ENCODE peak calls at places on chromosomes 1 and 21, in six cellular contexts. X, O, S, B, M and P are unnamed samples.

GRCh38 chr1:226829105-226829504 is 41.3 kb upstream of the PSEN2 start:
- DNase-seq in X (no peak), B (no peak), S (no peak), O (peak), M (no peak), P (no peak)

GRCh38 chr1:158649052-158649451 is 37.5 kb downstream of the SPTA1 start:
- DNase-seq in M (no peak), X (no peak), S (no peak), B (no peak), O (no peak), P (no peak)

GRCh38 chr1:112625696-112626095 is 6.1 kb downstream of the CAPZA1 start:
- DNase-seq in M (peak), S (no peak), O (no peak), X (no peak), B (no peak), P (no peak)

GRCh38 chr1:237730826-237731350 is 159.8 kb downstream of the ZP4 start:
- DNase-seq in M (no peak), S (no peak), X (no peak), O (no peak), B (no peak), P (no peak)

GRCh38 chr1:9437931-9438330 is 101.3 kb upstream of the SLC25A33 start:
- DNase-seq in M (peak), X (no peak), B (peak), O (no peak), S (peak), P (no peak)

GRCh38 chr1:38735651-38736161 is 123.9 kb downstream of the RRAGC start:
- DNase-seq in S (no peak), M (no peak), X (no peak), O (no peak), B (no peak), P (no peak)

GRCh38 chr1:218705911-218706893 is 361.1 kb downstream of the TGFB2 start:
- DNase-seq in O (no peak), X (no peak), S (no peak), B (no peak), M (no peak), P (peak)

GRCh38 chr1:10901894-10902805 is 105.7 kb upstream of the CASZ1 start:
- DNase-seq in X (no peak), O (no peak), S (no peak), M (no peak), B (no peak), P (no peak)

GRCh38 chr1:62689524-62689923 is 1.3 kb upstream of the DOCK7 start:
- DNase-seq in O (no peak), X (no peak), S (no peak), M (no peak), B (no peak), P (peak)

GRCh38 chr1:1073743-1074587 is at the start of gene RNF223:
- DNase-seq in S (no peak), O (no peak), X (no peak), M (no peak), B (peak), P (no peak)

GRCh38 chr1:163056832-163057231 is 12.3 kb upstream of the RGS4 start:
- DNase-seq in X (no peak), B (no peak), S (no peak), M (no peak), O (no peak), P (no peak)

GRCh38 chr1:223628233-223628632 is 37.3 kb downstream of the CAPN8 start:
- DNase-seq in S (no peak), M (no peak), B (peak), X (no peak), O (no peak), P (peak)

GRCh38 chr21:18493420-18493819 is 89.8 kb upstream of the TMPRSS15 start:
- DNase-seq in M (no peak), B (no peak), O (no peak), S (no peak), X (no peak), P (no peak)

GRCh38 chr1:91757760-91758545 is 128.0 kb downstream of the TGFBR3 start:
- DNase-seq in O (no peak), S (no peak), X (no peak), M (no peak), B (no peak), P (no peak)

GRCh38 chr1:192002063-192002462 is 156.2 kb upstream of the RGS18 start:
- DNase-seq in S (no peak), X (no peak), B (no peak), O (no peak), M (no peak), P (no peak)

GRCh38 chr21:17003221-17003620 is 509.6 kb upstream of the CXADR start:
- DNase-seq in O (no peak), B (no peak), X (no peak), S (no peak), M (no peak), P (peak)

GRCh38 chr1:200510228-200510623 is 100.4 kb upstream of the ZNF281 start:
- DNase-seq in O (no peak), S (peak), X (no peak), M (peak), B (peak), P (peak)

GRCh38 chr1:54800899-54801759 is at the start of gene TTC22:
- DNase-seq in M (peak), X (no peak), O (no peak), B (peak), S (no peak), P (no peak)

GRCh38 chr21:18744840-18745239 is 341.3 kb upstream of the TMPRSS15 start:
- DNase-seq in B (no peak), O (no peak), M (no peak), S (no peak), X (no peak), P (no peak)

GRCh38 chr1:68087184-68087583 is 36.8 kb upstream of the DIRAS3 start:
- DNase-seq in S (no peak), B (no peak), M (no peak), X (no peak), O (no peak), P (no peak)

GRCh38 chr1:157117527-157118057 is 18.0 kb upstream of the ETV3L start:
- DNase-seq in M (no peak), S (no peak), X (no peak), O (no peak), B (no peak), P (no peak)

GRCh38 chr1:157310401-157310800 is 172.2 kb upstream of the ETV3 start:
- DNase-seq in X (peak), S (no peak), B (no peak), O (peak), M (no peak), P (no peak)

DNA sequence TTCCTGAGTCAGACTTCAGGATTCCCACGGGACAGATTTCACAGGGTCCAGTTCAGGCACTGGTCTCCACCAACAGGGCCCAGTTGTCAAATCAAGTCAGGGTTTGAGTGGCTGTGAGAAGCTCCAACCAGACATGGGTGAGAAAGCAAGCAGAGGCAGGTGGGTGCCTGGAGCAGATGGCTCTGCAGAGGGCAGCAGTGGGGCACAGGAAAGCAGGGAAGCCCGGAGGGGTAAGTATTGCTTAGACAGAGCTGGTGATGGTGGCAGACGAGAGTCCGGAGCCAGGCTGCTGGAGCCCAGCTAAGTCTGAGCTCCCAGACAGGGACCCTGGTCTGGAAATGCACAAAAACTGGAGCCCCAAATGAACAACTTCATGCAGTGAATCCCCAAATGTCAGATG is 40.4 kb downstream of the RIMS3 start:
- DNase-seq in S (no peak), M (peak), B (peak), X (no peak), O (no peak), P (no peak)
- H3K27ac ChIP-seq in S (no peak), M (no peak), B (no peak), X (no peak), O (no peak), P (no peak)

DNA sequence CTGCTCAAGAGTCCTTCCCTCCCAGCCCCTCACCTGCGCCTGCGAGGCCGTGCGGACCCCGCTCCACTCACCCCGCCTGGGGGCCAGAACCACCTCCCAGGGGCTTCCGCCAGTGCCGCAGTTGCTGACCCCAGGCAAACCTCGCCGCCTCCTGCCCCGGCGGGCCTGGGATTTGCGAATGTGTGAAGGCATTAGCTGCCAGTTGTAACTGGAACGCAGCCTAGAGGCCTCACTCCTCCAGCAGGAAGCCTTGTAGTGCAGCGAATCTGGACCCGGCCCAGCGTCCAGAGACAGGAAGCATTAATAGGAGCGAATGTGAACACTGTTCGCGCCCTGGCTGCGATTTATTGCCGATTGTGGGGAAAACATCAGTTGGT is 140.9 kb upstream of the ARHGEF16 start:
- DNase-seq in O (peak), M (peak), B (peak), X (peak), S (peak), P (peak)
- H3K4me3 ChIP-seq in O (peak), M (no peak), B (no peak), X (peak), S (no peak), P (peak)

GRCh38 chr1:78091886-78092285 is 46.1 kb downstream of the GIPC2 start:
- DNase-seq in B (no peak), O (no peak), S (no peak), M (no peak), X (no peak), P (no peak)

GRCh38 chr1:78090734-78091133 is 45.0 kb downstream of the GIPC2 start:
- DNase-seq in B (no peak), S (no peak), M (no peak), O (no peak), X (no peak), P (no peak)

GRCh38 chr1:78092686-78093085 is 46.9 kb downstream of the GIPC2 start:
- DNase-seq in M (no peak), O (no peak), X (no peak), S (no peak), B (no peak), P (no peak)

GRCh38 chr1:78089015-78089414 is 43.2 kb downstream of the GIPC2 start:
- DNase-seq in O (no peak), M (no peak), X (no peak), B (no peak), S (no peak), P (no peak)

GRCh38 chr1:78091215-78091813 is 45.5 kb downstream of the GIPC2 start:
- DNase-seq in X (no peak), S (no peak), M (no peak), O (no peak), B (no peak), P (no peak)
- TF ChIP-seq CTCF in X (no peak), S (no peak), M (no peak), O (no peak), B (no peak), P (no peak)

GRCh38 chr1:235859775-235860174 is 6.9 kb downstream of the LYST start:
- DNase-seq in O (no peak), X (no peak), S (no peak), M (no peak), B (no peak), P (no peak)
- H3K27ac ChIP-seq in O (no peak), X (no peak), S (no peak), M (no peak), B (no peak), P (no peak)